ENCODE peak calls at places on chromosomes 3 and 15, in nine cellular contexts. X, E, C, I, G, V, L, K and J are unnamed samples.

GRCh38 chr3:195039180-195039843 is 231.6 kb downstream of the XXYLT1 start:
- DNase-seq in X (no peak), E (no peak), C (no peak), I (no peak), G (no peak), V (no peak), L (no peak), K (no peak), J (no peak)

GRCh38 chr3:13718000-13718399 is 161.9 kb downstream of the WNT7A start:
- DNase-seq in X (no peak), E (no peak), C (no peak), I (no peak), G (peak), V (peak), L (no peak), K (no peak), J (no peak)

GRCh38 chr15:57607570-57608000 is 15.9 kb downstream of the MYZAP start:
- DNase-seq in X (no peak), E (peak), C (no peak), I (peak), G (no peak), V (peak), L (peak), K (peak), J (no peak)

GRCh38 chr3:178246004-178246403 is 290.2 kb upstream of the KCNMB2 start:
- DNase-seq in X (no peak), E (no peak), C (no peak), I (no peak), G (no peak), V (no peak), L (no peak), K (no peak), J (no peak)

GRCh38 chr3:65713016-65713415 is 325.7 kb downstream of the MAGI1 start:
- DNase-seq in X (no peak), E (no peak), C (no peak), I (peak), G (peak), V (no peak), L (no peak), K (peak), J (no peak)

GRCh38 chr15:29278436-29279099 is 8.9 kb upstream of the NSMCE3 start:
- DNase-seq in X (no peak), E (no peak), C (no peak), I (peak), G (no peak), V (no peak), L (no peak), K (peak), J (no peak)

GRCh38 chr15:71203573-71204444 is 88.5 kb downstream of the THSD4 start:
- DNase-seq in X (no peak), E (no peak), C (no peak), I (peak), G (no peak), V (no peak), L (no peak), K (peak), J (no peak)

GRCh38 chr3:177490626-177491025 is 293.3 kb upstream of the TBL1XR1 start:
- DNase-seq in X (no peak), E (no peak), C (no peak), I (no peak), G (no peak), V (no peak), L (no peak), K (no peak), J (peak)

GRCh38 chr3:36792342-36792741 is 28.0 kb upstream of the DCLK3 start:
- DNase-seq in X (no peak), E (no peak), C (no peak), I (peak), G (no peak), V (no peak), L (peak), K (peak), J (no peak)

GRCh38 chr3:21795863-21796392 is 44.9 kb upstream of the ZNF385D start:
- DNase-seq in X (no peak), E (no peak), C (no peak), I (no peak), G (no peak), V (no peak), L (no peak), K (no peak), J (no peak)

GRCh38 chr3:36257117-36257516 is 123.2 kb upstream of the STAC start:
- DNase-seq in X (no peak), E (no peak), C (no peak), I (no peak), G (no peak), V (no peak), L (no peak), K (no peak), J (no peak)

GRCh38 chr3:134371542-134372324 is 2.5 kb downstream of the AMOTL2 start:
- DNase-seq in X (no peak), E (no peak), C (no peak), I (peak), G (peak), V (no peak), L (no peak), K (peak), J (no peak)

GRCh38 chr3:193605876-193606275 is 12.9 kb downstream of the OPA1 start:
- DNase-seq in X (peak), E (no peak), C (no peak), I (peak), G (no peak), V (peak), L (peak), K (peak), J (no peak)

GRCh38 chr3:16332904-16333426 is 68.0 kb downstream of the OXNAD1 start:
- DNase-seq in X (no peak), E (no peak), C (no peak), I (peak), G (no peak), V (no peak), L (peak), K (peak), J (no peak)

GRCh38 chr3:50333744-50334328 is 5.8 kb upstream of the TUSC2 start:
- DNase-seq in X (no peak), E (no peak), C (no peak), I (peak), G (no peak), V (no peak), L (no peak), K (peak), J (no peak)

GRCh38 chr3:53750253-53751210 is 95.7 kb downstream of the CHDH start:
- DNase-seq in X (no peak), E (no peak), C (no peak), I (no peak), G (no peak), V (no peak), L (no peak), K (no peak), J (no peak)

GRCh38 chr3:8619548-8619947 is 25.1 kb downstream of the SSUH2 start:
- DNase-seq in X (no peak), E (no peak), C (no peak), I (peak), G (peak), V (no peak), L (no peak), K (peak), J (no peak)

GRCh38 chr3:194640829-194641228 is 7.6 kb upstream of the TMEM44 start:
- DNase-seq in X (peak), E (no peak), C (no peak), I (no peak), G (no peak), V (no peak), L (peak), K (peak), J (no peak)

GRCh38 chr3:152243301-152243711 is 25.4 kb upstream of the MBNL1 start:
- DNase-seq in X (no peak), E (no peak), C (no peak), I (no peak), G (no peak), V (no peak), L (peak), K (no peak), J (no peak)

GRCh38 chr3:142941373-142942123 is 21.9 kb downstream of the PAQR9 start:
- DNase-seq in X (no peak), E (no peak), C (no peak), I (no peak), G (no peak), V (no peak), L (peak), K (no peak), J (no peak)

GRCh38 chr3:113249111-113249510 is 37.8 kb downstream of the BOC start:
- DNase-seq in X (no peak), E (no peak), C (no peak), I (peak), G (peak), V (no peak), L (no peak), K (peak), J (no peak)

DNA sequence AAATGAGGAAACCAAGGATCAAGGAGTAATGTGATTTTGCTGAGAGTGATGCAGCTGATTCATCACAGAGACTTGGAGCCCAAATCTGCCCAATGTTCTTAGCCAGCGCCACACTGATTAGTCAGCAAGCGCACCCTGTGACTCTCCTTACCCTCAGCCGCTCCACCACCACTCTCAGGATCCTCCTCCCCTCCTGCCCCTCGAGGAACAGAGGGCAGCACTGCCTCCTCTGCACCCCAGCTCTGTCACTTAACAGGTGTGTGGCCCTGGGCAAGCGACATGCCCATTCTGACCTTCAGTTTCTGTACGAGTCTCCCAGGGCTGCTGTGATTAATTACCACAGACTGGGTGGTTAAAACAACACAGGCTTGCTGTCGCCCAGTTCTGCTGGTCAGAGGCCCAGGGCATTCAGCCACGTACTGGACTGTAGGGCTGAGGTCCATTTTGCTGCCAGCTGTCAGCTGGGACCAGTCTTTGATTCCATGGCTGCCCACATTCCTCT is 36.1 kb upstream of the HRH1 start:
- DNase-seq in X (no peak), E (no peak), C (no peak), I (peak), G (no peak), V (no peak), L (no peak), K (peak), J (no peak)
- H3K27ac ChIP-seq in X (no peak), E (no peak), C (no peak), I (peak), G (no peak), V (no peak), L (no peak), K (peak), J (no peak)

DNA sequence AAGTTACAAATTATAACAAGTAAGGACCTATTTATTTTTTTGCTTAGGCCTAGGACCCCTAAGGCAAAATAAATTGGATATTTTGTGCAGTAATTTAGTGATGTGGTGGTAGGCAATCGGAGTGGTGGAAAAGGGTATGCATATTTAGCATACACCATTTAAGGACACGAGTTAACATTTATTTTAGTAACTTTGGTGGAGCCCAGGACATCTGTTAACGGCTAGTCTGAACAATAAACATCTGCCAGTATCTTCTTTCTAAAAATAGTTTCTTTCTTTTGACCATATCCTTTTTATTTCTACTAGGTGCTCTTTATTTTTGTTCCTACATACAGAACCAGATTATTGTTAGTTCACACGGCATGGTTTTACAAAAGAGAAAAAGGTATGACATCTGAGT is 326.3 kb downstream of the CHL1 start:
- DNase-seq in X (no peak), E (no peak), C (no peak), I (no peak), G (no peak), V (no peak), L (no peak), K (no peak), J (no peak)
- H3K27ac ChIP-seq in X (no peak), E (no peak), C (no peak), I (no peak), G (no peak), V (no peak), L (no peak), K (no peak), J (no peak)

GRCh38 chr3:184741798-184742675 is 30.2 kb upstream of the MAGEF1 start:
- DNase-seq in X (no peak), E (no peak), C (no peak), I (no peak), G (no peak), V (peak), L (no peak), K (no peak), J (no peak)
- H3K27ac ChIP-seq in X (no peak), E (no peak), C (no peak), I (no peak), G (no peak), V (no peak), L (no peak), K (no peak), J (no peak)

GRCh38 chr15:101528108-101528916 is 38.8 kb upstream of the PCSK6 start:
- DNase-seq in X (no peak), E (no peak), C (no peak), I (no peak), G (peak), V (peak), L (peak), K (peak), J (no peak)
- H3K27ac ChIP-seq in X (no peak), E (no peak), C (peak), I (no peak), G (peak), V (peak), L (peak), K (no peak), J (no peak)

GRCh38 chr15:41230345-41230649 is 260 bp downstream of the EXD1 start:
- DNase-seq in X (no peak), E (no peak), C (no peak), I (no peak), G (no peak), V (no peak), L (no peak), K (no peak), J (no peak)
- H3K27ac ChIP-seq in X (no peak), E (peak), C (peak), I (no peak), G (peak), V (peak), L (no peak), K (no peak), J (no peak)

DNA sequence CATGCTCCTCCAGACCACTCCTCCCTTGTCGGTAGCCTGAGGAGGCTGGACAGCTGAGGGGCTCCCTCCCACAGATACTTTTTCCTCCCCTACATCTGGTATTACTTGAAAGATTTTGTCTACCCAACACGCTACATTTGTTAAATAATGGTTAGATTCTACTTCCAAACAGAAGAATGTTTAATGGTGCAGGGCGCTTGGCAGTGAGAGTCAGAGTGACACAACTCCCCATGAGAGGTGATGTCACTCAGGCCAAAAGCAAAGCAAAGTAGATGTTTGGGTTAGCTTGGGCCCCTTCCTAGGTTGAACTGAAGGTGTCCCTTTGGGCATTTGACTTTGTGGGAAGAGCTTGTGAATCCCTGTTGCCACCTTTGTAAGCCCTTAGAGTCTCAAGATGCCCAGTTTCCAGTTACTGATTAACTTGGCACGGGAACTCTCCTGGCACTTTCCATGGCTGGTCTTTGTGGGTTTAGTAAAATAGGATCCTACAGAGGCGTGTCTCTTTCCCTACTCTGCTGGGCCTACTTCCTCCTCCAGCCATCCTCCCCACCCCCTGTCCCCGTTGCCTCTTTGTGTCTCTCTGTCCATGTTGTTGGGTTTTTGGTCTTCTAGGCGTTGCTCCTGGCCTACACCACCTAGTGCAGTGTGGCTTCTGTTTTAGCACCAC is 5.6 kb downstream of the LIMD1 start:
- DNase-seq in X (no peak), E (peak), C (no peak), I (no peak), G (no peak), V (peak), L (peak), K (no peak), J (no peak)
- H3K27ac ChIP-seq in X (no peak), E (peak), C (no peak), I (no peak), G (peak), V (peak), L (no peak), K (no peak), J (no peak)

GRCh38 chr3:121649645-121650044 is 11.1 kb downstream of the HCLS1 start:
- DNase-seq in X (no peak), E (no peak), C (no peak), I (no peak), G (no peak), V (no peak), L (no peak), K (peak), J (no peak)
- H3K27ac ChIP-seq in X (peak), E (no peak), C (no peak), I (no peak), G (no peak), V (no peak), L (no peak), K (no peak), J (no peak)

GRCh38 chr15:62676891-62677290 is 365.7 kb upstream of the TPM1 start:
- DNase-seq in X (no peak), E (no peak), C (no peak), I (no peak), G (no peak), V (no peak), L (no peak), K (no peak), J (no peak)
- H3K27ac ChIP-seq in X (no peak), E (no peak), C (no peak), I (no peak), G (no peak), V (no peak), L (no peak), K (no peak), J (no peak)

GRCh38 chr15:42858999-42859789 is 61.4 kb downstream of the TTBK2 start:
- DNase-seq in X (no peak), E (no peak), C (no peak), I (no peak), G (no peak), V (no peak), L (no peak), K (no peak), J (no peak)
- H3K27ac ChIP-seq in X (no peak), E (no peak), C (no peak), I (no peak), G (no peak), V (no peak), L (no peak), K (no peak), J (no peak)

GRCh38 chr3:30512596-30512995 is 93.8 kb upstream of the TGFBR2 start:
- DNase-seq in X (no peak), E (no peak), C (no peak), I (no peak), G (no peak), V (no peak), L (no peak), K (no peak), J (no peak)

GRCh38 chr3:30508319-30508718 is 98.1 kb upstream of the TGFBR2 start:
- DNase-seq in X (no peak), E (no peak), C (no peak), I (no peak), G (no peak), V (no peak), L (no peak), K (no peak), J (no peak)

GRCh38 chr3:30513374-30514152 is 92.8 kb upstream of the TGFBR2 start:
- DNase-seq in X (no peak), E (no peak), C (no peak), I (no peak), G (no peak), V (no peak), L (peak), K (no peak), J (no peak)

GRCh38 chr3:30510596-30510995 is 95.8 kb upstream of the TGFBR2 start:
- DNase-seq in X (no peak), E (no peak), C (no peak), I (peak), G (no peak), V (no peak), L (no peak), K (no peak), J (no peak)

DNA sequence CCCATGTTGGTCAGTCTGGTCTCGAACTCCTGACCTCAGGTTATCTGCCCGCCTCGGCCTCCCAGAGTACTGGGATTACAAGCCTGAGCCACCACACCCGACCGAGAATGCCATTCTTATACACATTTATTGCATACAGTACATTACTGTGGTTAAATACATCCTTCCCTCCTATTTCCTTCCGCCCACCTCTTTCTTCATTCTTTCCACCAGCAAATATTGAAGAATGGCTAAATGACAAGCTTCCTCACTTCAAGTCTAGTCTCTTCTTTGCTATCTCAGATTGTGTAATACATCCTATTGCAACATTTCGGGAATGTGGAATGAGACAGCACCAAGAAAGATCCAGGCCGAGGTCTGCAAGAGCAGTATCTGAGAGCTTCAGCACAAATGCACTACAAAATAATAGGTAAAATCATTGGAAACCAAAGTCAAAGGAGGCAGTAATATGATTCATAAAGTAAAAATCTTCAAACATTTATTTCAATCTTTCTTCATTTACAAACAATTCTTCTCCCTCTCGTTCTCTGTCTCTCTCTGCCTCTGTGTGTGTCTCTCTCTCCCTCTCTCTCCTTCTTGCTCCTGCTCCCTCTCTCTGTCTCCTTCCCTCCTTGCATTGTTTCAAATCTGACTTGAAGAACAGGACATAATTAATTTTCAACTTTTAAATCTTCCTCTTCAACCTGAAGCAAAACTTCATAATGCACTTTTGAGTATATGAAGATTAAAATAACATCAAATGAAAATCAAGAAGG is 94.7 kb upstream of the TGFBR2 start:
- DNase-seq in X (no peak), E (peak), C (no peak), I (peak), G (no peak), V (no peak), L (peak), K (peak), J (no peak)
- H3K27ac ChIP-seq in X (no peak), E (no peak), C (no peak), I (peak), G (peak), V (peak), L (peak), K (peak), J (no peak)